ENCODE peak calls at places on chromosomes 11 and 22, in eight cellular contexts. One of them, this sample, is unnamed. For H3K4me1, the result is how much of the 10 kb centered on the place peaks cover.

GRCh38 chr11:126918556-126918955 is 82.0 kb downstream of the KIRREL3 start:
- DNase-seq in heart right ventricle: no peak
- DNase-seq in pancreas: no peak
- DNase-seq in tibial artery: no peak
- DNase-seq in left ventricle myocardium inferior: no peak
- DNase-seq in aorta: no peak
- DNase-seq in PC-3: no peak
- DNase-seq in heart left ventricle: no peak
- DNase-seq in this sample: no peak

GRCh38 chr22:42365337-42365865 is 66.8 kb downstream of the NFAM1 start:
- DNase-seq in heart right ventricle: no peak
- DNase-seq in pancreas: no peak
- DNase-seq in tibial artery: no peak
- DNase-seq in left ventricle myocardium inferior: no peak
- DNase-seq in aorta: no peak
- DNase-seq in PC-3: no peak
- DNase-seq in heart left ventricle: no peak
- DNase-seq in this sample: no peak

GRCh38 chr11:9120659-9121350 is 29.4 kb upstream of the SCUBE2 start:
- DNase-seq in heart right ventricle: no peak
- DNase-seq in pancreas: no peak
- DNase-seq in tibial artery: no peak
- DNase-seq in left ventricle myocardium inferior: no peak
- DNase-seq in aorta: no peak
- DNase-seq in PC-3: peak
- DNase-seq in heart left ventricle: no peak
- DNase-seq in this sample: no peak

GRCh38 chr11:35214792-35215193 is 75.8 kb downstream of the CD44 start:
- DNase-seq in heart right ventricle: no peak
- DNase-seq in pancreas: no peak
- DNase-seq in tibial artery: no peak
- DNase-seq in left ventricle myocardium inferior: no peak
- DNase-seq in aorta: no peak
- DNase-seq in PC-3: peak
- DNase-seq in heart left ventricle: no peak
- DNase-seq in this sample: no peak

GRCh38 chr11:110251837-110252236 is 44.6 kb downstream of the RDX start:
- DNase-seq in heart right ventricle: no peak
- DNase-seq in pancreas: no peak
- DNase-seq in tibial artery: no peak
- DNase-seq in left ventricle myocardium inferior: no peak
- DNase-seq in aorta: no peak
- DNase-seq in PC-3: peak
- DNase-seq in heart left ventricle: peak
- DNase-seq in this sample: no peak

GRCh38 chr22:46536559-46537220 is 730 bp downstream of the CELSR1 start:
- DNase-seq in heart right ventricle: no peak
- DNase-seq in pancreas: no peak
- DNase-seq in tibial artery: no peak
- DNase-seq in left ventricle myocardium inferior: peak
- DNase-seq in aorta: no peak
- DNase-seq in PC-3: no peak
- DNase-seq in heart left ventricle: no peak
- DNase-seq in this sample: no peak

GRCh38 chr11:93652161-93652597 is 9.3 kb upstream of the CEP295 start:
- DNase-seq in heart right ventricle: no peak
- DNase-seq in pancreas: no peak
- DNase-seq in tibial artery: no peak
- DNase-seq in left ventricle myocardium inferior: no peak
- DNase-seq in aorta: no peak
- DNase-seq in PC-3: peak
- DNase-seq in heart left ventricle: no peak
- DNase-seq in this sample: no peak

GRCh38 chr22:43002198-43002577 is 12.8 kb downstream of the PACSIN2 start:
- DNase-seq in heart right ventricle: no peak
- DNase-seq in pancreas: no peak
- DNase-seq in tibial artery: no peak
- DNase-seq in left ventricle myocardium inferior: no peak
- DNase-seq in aorta: no peak
- DNase-seq in PC-3: peak
- DNase-seq in heart left ventricle: no peak
- DNase-seq in this sample: no peak

GRCh38 chr22:44023404-44024287 is 456 bp upstream of the PARVB start:
- DNase-seq in heart right ventricle: peak
- DNase-seq in pancreas: peak
- DNase-seq in tibial artery: no peak
- DNase-seq in left ventricle myocardium inferior: peak
- DNase-seq in aorta: peak
- DNase-seq in PC-3: peak
- DNase-seq in heart left ventricle: peak
- DNase-seq in this sample: peak

GRCh38 chr11:96207459-96208449 is 135.2 kb downstream of the MAML2 start:
- DNase-seq in heart right ventricle: no peak
- DNase-seq in pancreas: no peak
- DNase-seq in tibial artery: no peak
- DNase-seq in left ventricle myocardium inferior: no peak
- DNase-seq in aorta: no peak
- DNase-seq in PC-3: peak
- DNase-seq in heart left ventricle: no peak
- DNase-seq in this sample: no peak

GRCh38 chr11:96520939-96521338 is 131.1 kb downstream of the JRKL start:
- DNase-seq in heart right ventricle: no peak
- DNase-seq in pancreas: no peak
- DNase-seq in tibial artery: no peak
- DNase-seq in left ventricle myocardium inferior: no peak
- DNase-seq in aorta: no peak
- DNase-seq in PC-3: no peak
- DNase-seq in heart left ventricle: no peak
- DNase-seq in this sample: no peak

GRCh38 chr11:702731-703461 is 3.1 kb upstream of the EPS8L2 start:
- DNase-seq in heart right ventricle: no peak
- DNase-seq in pancreas: peak
- DNase-seq in tibial artery: no peak
- DNase-seq in left ventricle myocardium inferior: no peak
- DNase-seq in aorta: peak
- DNase-seq in PC-3: peak
- DNase-seq in heart left ventricle: peak
- DNase-seq in this sample: peak

GRCh38 chr11:96614101-96614500 is 224.3 kb downstream of the JRKL start:
- DNase-seq in heart right ventricle: no peak
- DNase-seq in pancreas: no peak
- DNase-seq in tibial artery: no peak
- DNase-seq in left ventricle myocardium inferior: no peak
- DNase-seq in aorta: no peak
- DNase-seq in PC-3: no peak
- DNase-seq in heart left ventricle: no peak
- DNase-seq in this sample: no peak

GRCh38 chr11:20594274-20595061 is 4.9 kb upstream of the SLC6A5 start:
- DNase-seq in heart right ventricle: no peak
- DNase-seq in pancreas: no peak
- DNase-seq in tibial artery: no peak
- DNase-seq in left ventricle myocardium inferior: no peak
- DNase-seq in aorta: no peak
- DNase-seq in PC-3: no peak
- DNase-seq in heart left ventricle: no peak
- DNase-seq in this sample: no peak

GRCh38 chr11:18765554-18765953 is 26.0 kb downstream of the PTPN5 start:
- DNase-seq in heart right ventricle: no peak
- DNase-seq in pancreas: no peak
- DNase-seq in tibial artery: no peak
- DNase-seq in left ventricle myocardium inferior: no peak
- DNase-seq in aorta: no peak
- DNase-seq in PC-3: no peak
- DNase-seq in heart left ventricle: no peak
- DNase-seq in this sample: no peak

GRCh38 chr11:86990079-86990478 is 34.9 kb upstream of the FZD4 start:
- DNase-seq in heart right ventricle: no peak
- DNase-seq in pancreas: no peak
- DNase-seq in tibial artery: no peak
- DNase-seq in left ventricle myocardium inferior: no peak
- DNase-seq in aorta: no peak
- DNase-seq in PC-3: no peak
- DNase-seq in heart left ventricle: no peak
- DNase-seq in this sample: no peak

GRCh38 chr22:36193171-36193570 is 8.4 kb downstream of the APOL4 start:
- DNase-seq in heart right ventricle: no peak
- DNase-seq in pancreas: no peak
- DNase-seq in tibial artery: no peak
- DNase-seq in left ventricle myocardium inferior: no peak
- DNase-seq in aorta: no peak
- DNase-seq in PC-3: no peak
- DNase-seq in heart left ventricle: no peak
- DNase-seq in this sample: no peak

GRCh38 chr22:25404556-25404922 is 159.9 kb upstream of the GRK3 start:
- DNase-seq in heart right ventricle: peak
- DNase-seq in pancreas: peak
- DNase-seq in tibial artery: no peak
- DNase-seq in left ventricle myocardium inferior: no peak
- DNase-seq in aorta: no peak
- DNase-seq in PC-3: no peak
- DNase-seq in heart left ventricle: no peak
- DNase-seq in this sample: no peak

GRCh38 chr11:129282634-129283033 is 90.5 kb upstream of the ARHGAP32 start:
- DNase-seq in heart right ventricle: no peak
- DNase-seq in pancreas: no peak
- DNase-seq in tibial artery: no peak
- DNase-seq in left ventricle myocardium inferior: no peak
- DNase-seq in aorta: no peak
- DNase-seq in PC-3: no peak
- DNase-seq in heart left ventricle: no peak
- DNase-seq in this sample: no peak
- H3K4me3 ChIP-seq in heart right ventricle: no peak
- H3K4me3 ChIP-seq in pancreas: no peak
- H3K4me3 ChIP-seq in tibial artery: no peak
- H3K4me3 ChIP-seq in left ventricle myocardium inferior: no peak
- H3K4me3 ChIP-seq in aorta: no peak
- H3K4me3 ChIP-seq in PC-3: no peak
- H3K4me3 ChIP-seq in heart left ventricle: no peak
- H3K4me3 ChIP-seq in this sample: no peak

GRCh38 chr11:7613394-7613720 is 59.9 kb downstream of the CYB5R2 start:
- DNase-seq in heart right ventricle: no peak
- DNase-seq in pancreas: no peak
- DNase-seq in tibial artery: no peak
- DNase-seq in left ventricle myocardium inferior: no peak
- DNase-seq in aorta: no peak
- DNase-seq in PC-3: no peak
- DNase-seq in heart left ventricle: no peak
- DNase-seq in this sample: no peak
- H3K27ac ChIP-seq in heart right ventricle: no peak
- H3K27ac ChIP-seq in pancreas: peak
- H3K27ac ChIP-seq in tibial artery: no peak
- H3K27ac ChIP-seq in left ventricle myocardium inferior: peak
- H3K27ac ChIP-seq in aorta: peak
- H3K27ac ChIP-seq in PC-3: no peak
- H3K27ac ChIP-seq in heart left ventricle: no peak
- H3K27ac ChIP-seq in this sample: no peak

GRCh38 chr11:118893662-118894061 is 10.0 kb downstream of the CXCR5 start:
- DNase-seq in heart right ventricle: no peak
- DNase-seq in pancreas: peak
- DNase-seq in tibial artery: no peak
- DNase-seq in left ventricle myocardium inferior: no peak
- DNase-seq in aorta: no peak
- DNase-seq in PC-3: no peak
- DNase-seq in heart left ventricle: no peak
- DNase-seq in this sample: no peak
- H3K4me1 ChIP-seq in heart right ventricle: under half
- H3K4me1 ChIP-seq in pancreas: under half
- H3K4me1 ChIP-seq in tibial artery: under half
- H3K4me1 ChIP-seq in left ventricle myocardium inferior: under half
- H3K4me1 ChIP-seq in aorta: under half
- H3K4me1 ChIP-seq in PC-3: under half
- H3K4me1 ChIP-seq in heart left ventricle: under half
- H3K4me1 ChIP-seq in this sample: under half

GRCh38 chr11:116580828-116581227 is 192.0 kb downstream of the BUD13 start:
- DNase-seq in heart right ventricle: no peak
- DNase-seq in pancreas: no peak
- DNase-seq in tibial artery: no peak
- DNase-seq in left ventricle myocardium inferior: no peak
- DNase-seq in aorta: no peak
- DNase-seq in PC-3: no peak
- DNase-seq in heart left ventricle: no peak
- DNase-seq in this sample: no peak
- H3K4me3 ChIP-seq in heart right ventricle: peak
- H3K4me3 ChIP-seq in pancreas: no peak
- H3K4me3 ChIP-seq in tibial artery: no peak
- H3K4me3 ChIP-seq in left ventricle myocardium inferior: peak
- H3K4me3 ChIP-seq in aorta: no peak
- H3K4me3 ChIP-seq in PC-3: no peak
- H3K4me3 ChIP-seq in heart left ventricle: no peak
- H3K4me3 ChIP-seq in this sample: peak

GRCh38 chr11:1936781-1937615 is 10.1 kb upstream of the MRPL23 start:
- DNase-seq in heart right ventricle: peak
- DNase-seq in pancreas: peak
- DNase-seq in tibial artery: no peak
- DNase-seq in left ventricle myocardium inferior: peak
- DNase-seq in aorta: peak
- DNase-seq in PC-3: no peak
- DNase-seq in heart left ventricle: no peak
- DNase-seq in this sample: peak
- H3K27ac ChIP-seq in heart right ventricle: peak
- H3K27ac ChIP-seq in pancreas: no peak
- H3K27ac ChIP-seq in tibial artery: no peak
- H3K27ac ChIP-seq in left ventricle myocardium inferior: no peak
- H3K27ac ChIP-seq in aorta: no peak
- H3K27ac ChIP-seq in PC-3: no peak
- H3K27ac ChIP-seq in heart left ventricle: no peak
- H3K27ac ChIP-seq in this sample: no peak

GRCh38 chr22:20745177-20745576 is 28.7 kb upstream of the SERPIND1 start:
- DNase-seq in heart right ventricle: no peak
- DNase-seq in pancreas: no peak
- DNase-seq in tibial artery: no peak
- DNase-seq in left ventricle myocardium inferior: no peak
- DNase-seq in aorta: no peak
- DNase-seq in PC-3: no peak
- DNase-seq in heart left ventricle: no peak
- DNase-seq in this sample: no peak
- H3K4me1 ChIP-seq in heart right ventricle: under half
- H3K4me1 ChIP-seq in pancreas: under half
- H3K4me1 ChIP-seq in tibial artery: under half
- H3K4me1 ChIP-seq in left ventricle myocardium inferior: under half
- H3K4me1 ChIP-seq in aorta: under half
- H3K4me1 ChIP-seq in PC-3: under half
- H3K4me1 ChIP-seq in heart left ventricle: under half
- H3K4me1 ChIP-seq in this sample: under half

GRCh38 chr11:65419460-65419772 is 3.2 kb upstream of the NEAT1 start:
- DNase-seq in heart right ventricle: no peak
- DNase-seq in pancreas: peak
- DNase-seq in tibial artery: peak
- DNase-seq in left ventricle myocardium inferior: peak
- DNase-seq in aorta: peak
- DNase-seq in PC-3: no peak
- DNase-seq in heart left ventricle: peak
- DNase-seq in this sample: peak
- H3K4me3 ChIP-seq in heart right ventricle: peak
- H3K4me3 ChIP-seq in pancreas: no peak
- H3K4me3 ChIP-seq in tibial artery: peak
- H3K4me3 ChIP-seq in left ventricle myocardium inferior: peak
- H3K4me3 ChIP-seq in aorta: no peak
- H3K4me3 ChIP-seq in PC-3: peak
- H3K4me3 ChIP-seq in heart left ventricle: peak
- H3K4me3 ChIP-seq in this sample: peak

DNA sequence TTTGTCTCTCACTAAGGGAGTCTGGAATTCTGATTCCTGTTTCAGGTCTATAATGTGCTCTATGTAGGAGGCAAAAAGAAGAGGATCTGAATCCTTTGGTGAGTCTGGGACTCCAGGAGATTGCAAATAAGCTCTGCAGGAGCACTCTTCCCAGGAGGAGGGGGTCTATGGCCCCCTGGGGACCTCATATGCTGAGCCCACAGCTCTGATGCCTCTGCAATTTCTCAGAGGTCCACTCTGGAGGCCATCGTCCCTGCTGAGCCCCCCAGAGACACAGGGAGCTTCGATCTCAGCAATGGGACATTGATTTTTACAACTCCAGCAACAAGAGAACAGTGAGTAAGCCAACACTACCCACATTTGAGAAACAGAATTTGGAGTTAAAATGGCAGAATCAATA is 20.2 kb upstream of the NRGN start:
- DNase-seq in heart right ventricle: no peak
- DNase-seq in pancreas: no peak
- DNase-seq in tibial artery: no peak
- DNase-seq in left ventricle myocardium inferior: no peak
- DNase-seq in aorta: no peak
- DNase-seq in PC-3: no peak
- DNase-seq in heart left ventricle: no peak
- DNase-seq in this sample: no peak
- H3K27ac ChIP-seq in heart right ventricle: no peak
- H3K27ac ChIP-seq in pancreas: no peak
- H3K27ac ChIP-seq in tibial artery: no peak
- H3K27ac ChIP-seq in left ventricle myocardium inferior: no peak
- H3K27ac ChIP-seq in aorta: no peak
- H3K27ac ChIP-seq in PC-3: no peak
- H3K27ac ChIP-seq in heart left ventricle: no peak
- H3K27ac ChIP-seq in this sample: no peak